ENCODE peak calls at places on chromosome 19, in five cellular contexts. O, A, I, G and R are unnamed samples.
A peak's percentile ranks its signal among the peaks of the same experiment; 100 is the strongest.

GRCh38 chr19:51421229-51422052 is 4.0 kb upstream of the SIGLEC10 start:
- DNase-seq in O (no peak), A (no peak), I (no peak), G (no peak), R (no peak)

GRCh38 chr19:41436664-41436951 is 3.1 kb downstream of the DMAC2 start:
- DNase-seq in O (no peak), A (peak; percentile 7), I (no peak), G (no peak), R (no peak)

GRCh38 chr19:56170261-56170660 is 5.5 kb upstream of the GALP start:
- DNase-seq in O (no peak), A (peak; percentile 80), I (no peak), G (peak; percentile 5), R (no peak)

GRCh38 chr19:47389150-47389556 is 30.2 kb downstream of the MEIS3 start:
- DNase-seq in O (no peak), A (no peak), I (no peak), G (no peak), R (no peak)

GRCh38 chr19:33700408-33700757 is 78.6 kb downstream of the CHST8 start:
- DNase-seq in O (no peak), A (no peak), I (no peak), G (no peak), R (no peak)

GRCh38 chr19:17205237-17206140 is 9.7 kb upstream of the USE1 start:
- DNase-seq in O (peak; percentile 60), A (peak; percentile 89), I (peak; percentile 80), G (no peak), R (no peak)

GRCh38 chr19:8460516-8461298 is 15.9 kb downstream of the HNRNPM start:
- DNase-seq in O (peak; percentile 35), A (peak; percentile 28), I (no peak), G (no peak), R (peak; percentile 37)

GRCh38 chr19:48362716-48363499 is 832 bp downstream of the TMEM143 start:
- DNase-seq in O (peak; percentile 91), A (peak; percentile 98), I (peak; percentile 94), G (peak; percentile 77), R (peak; percentile 75)

GRCh38 chr19:42088471-42089190 is 12.7 kb downstream of the ZNF574 start:
- DNase-seq in O (peak; percentile 82), A (no peak), I (no peak), G (no peak), R (peak; percentile 30)

GRCh38 chr19:49106648-49107135 is 7.5 kb upstream of the LIN7B start:
- DNase-seq in O (peak; percentile 41), A (peak; percentile 81), I (peak; percentile 87), G (no peak), R (no peak)

GRCh38 chr19:23321953-23322549 is 71.9 kb upstream of the ZNF724 start:
- DNase-seq in O (no peak), A (no peak), I (no peak), G (no peak), R (no peak)

GRCh38 chr19:36060430-36060829 is 5.7 kb downstream of the WDR62 start:
- DNase-seq in O (peak; percentile 71), A (peak; percentile 59), I (peak; percentile 51), G (peak; percentile 10), R (no peak)

GRCh38 chr19:38388310-38389100 is at the start of gene SPRED3:
- DNase-seq in O (no peak), A (no peak), I (peak; percentile 81), G (no peak), R (no peak)

GRCh38 chr19:21848706-21849105 is 12.7 kb upstream of the ZNF43 start:
- DNase-seq in O (no peak), A (no peak), I (no peak), G (no peak), R (no peak)

GRCh38 chr19:52557231-52557995 is 12.7 kb upstream of the ZNF701 start:
- DNase-seq in O (no peak), A (no peak), I (no peak), G (no peak), R (no peak)

GRCh38 chr19:42076375-42076944 is 494 bp downstream of the ZNF574 start:
- DNase-seq in O (no peak), A (peak; percentile 70), I (no peak), G (no peak), R (no peak)

GRCh38 chr19:17036640-17037039 is 10.0 kb upstream of the CPAMD8 start:
- DNase-seq in O (no peak), A (no peak), I (no peak), G (no peak), R (no peak)

GRCh38 chr19:47725759-47726401 is 12.7 kb downstream of the EHD2 start:
- DNase-seq in O (no peak), A (no peak), I (no peak), G (no peak), R (no peak)

GRCh38 chr19:11164879-11165406 is 9.4 kb upstream of the SPC24 start:
- DNase-seq in O (peak; percentile 100), A (peak; percentile 79), I (no peak), G (peak; percentile 88), R (peak; percentile 85)

GRCh38 chr19:28292822-28293500 is 920.0 kb downstream of the UQCRFS1 start:
- DNase-seq in O (no peak), A (no peak), I (no peak), G (no peak), R (no peak)
- TF ChIP-seq CTCF in O (no peak), A (no peak), I (no peak), G (no peak), R (no peak)

GRCh38 chr19:6712692-6713670 is 7.5 kb downstream of the C3 start:
- DNase-seq in O (no peak), A (no peak), I (no peak), G (no peak), R (no peak)
- TF ChIP-seq CTCF in O (no peak), A (no peak), I (no peak), G (no peak), R (no peak)

DNA sequence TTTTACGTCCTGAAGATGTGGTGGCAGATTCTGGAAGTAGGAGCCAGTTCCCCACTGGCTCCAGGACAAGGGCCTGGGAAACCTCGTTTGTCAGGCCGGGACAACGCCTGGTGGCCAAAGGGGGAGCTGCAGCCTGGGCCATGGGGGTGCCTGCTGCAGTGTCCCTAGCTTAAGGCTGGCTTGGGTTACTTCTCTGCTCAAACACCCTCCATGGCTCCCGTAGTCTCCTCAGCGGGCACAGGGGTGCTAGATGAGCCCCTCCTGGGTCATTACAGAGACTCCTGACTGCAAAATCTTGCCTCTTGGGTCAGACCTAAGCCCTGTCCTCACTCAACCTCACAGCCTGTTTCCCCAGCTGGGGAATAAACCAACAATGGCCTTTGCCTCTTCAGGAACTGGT is 14.7 kb downstream of the CILP2 start:
- DNase-seq in O (no peak), A (no peak), I (peak; percentile 92), G (no peak), R (no peak)
- TF ChIP-seq CTCF in O (peak; percentile 81), A (peak; percentile 51), I (peak; percentile 93), G (peak; percentile 73), R (peak; percentile 56)

DNA sequence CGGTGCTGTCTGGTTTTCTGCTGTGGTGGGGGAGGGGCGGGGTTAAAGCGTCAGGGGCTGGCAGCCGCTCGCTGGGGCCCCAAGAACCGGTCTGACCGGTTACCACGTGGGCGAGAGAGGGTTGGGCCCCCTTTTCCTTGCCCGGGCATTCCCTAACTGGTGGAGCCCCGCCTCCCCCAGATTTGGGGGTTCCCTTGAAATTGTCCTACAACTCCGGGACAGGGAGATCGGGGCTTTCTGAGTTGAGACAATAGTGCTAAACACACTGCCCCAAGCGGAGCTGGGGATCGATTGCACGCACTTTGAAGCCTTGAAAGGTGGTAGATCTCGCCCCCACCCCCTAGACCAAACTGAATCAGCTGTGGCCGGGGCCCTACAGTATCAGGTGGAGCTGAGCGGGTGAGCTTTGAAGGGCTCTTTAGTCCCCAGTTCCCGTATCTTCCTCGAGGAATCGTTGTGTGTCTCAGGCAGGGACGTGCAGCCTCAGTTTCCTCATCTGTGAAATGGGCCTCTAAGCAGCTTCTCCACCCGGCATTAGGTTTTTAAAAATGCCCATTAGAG is 4.8 kb downstream of the IER2 start:
- DNase-seq in O (peak; percentile 72), A (peak; percentile 88), I (peak; percentile 90), G (no peak), R (no peak)
- TF ChIP-seq CTCF in O (peak; percentile 35), A (no peak), I (peak; percentile 28), G (peak; percentile 16), R (peak; percentile 14)

DNA sequence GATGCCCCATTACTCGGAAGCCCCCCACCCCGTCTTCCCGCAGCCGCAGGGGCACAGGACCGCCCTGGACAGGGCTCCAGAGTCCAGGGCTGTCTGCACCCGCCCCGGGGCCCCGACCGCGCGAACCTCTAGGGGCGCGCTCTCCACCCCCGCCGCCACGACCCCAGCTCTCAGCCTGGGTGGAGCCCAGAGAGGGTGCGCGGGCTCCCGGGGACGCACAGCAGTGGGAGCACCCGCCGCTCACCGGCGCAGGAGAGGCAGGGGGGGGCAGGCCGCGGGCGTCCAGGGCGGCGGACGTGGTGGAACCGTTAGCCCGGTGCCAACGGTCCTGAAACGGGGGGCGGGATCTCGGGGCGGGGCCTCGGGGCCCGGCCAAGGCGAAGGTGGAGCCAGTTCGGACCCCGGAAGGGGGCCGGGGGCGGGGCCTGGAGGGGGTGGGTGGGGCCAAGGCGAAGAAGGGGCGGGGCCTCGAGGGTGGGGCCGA is at the start of gene ATP8B3:
- DNase-seq in O (no peak), A (peak; percentile 93), I (peak; percentile 76), G (no peak), R (no peak)
- TF ChIP-seq CTCF in O (peak; percentile 4), A (peak; percentile 24), I (peak; percentile 14), G (peak; percentile 22), R (peak; percentile 5)

DNA sequence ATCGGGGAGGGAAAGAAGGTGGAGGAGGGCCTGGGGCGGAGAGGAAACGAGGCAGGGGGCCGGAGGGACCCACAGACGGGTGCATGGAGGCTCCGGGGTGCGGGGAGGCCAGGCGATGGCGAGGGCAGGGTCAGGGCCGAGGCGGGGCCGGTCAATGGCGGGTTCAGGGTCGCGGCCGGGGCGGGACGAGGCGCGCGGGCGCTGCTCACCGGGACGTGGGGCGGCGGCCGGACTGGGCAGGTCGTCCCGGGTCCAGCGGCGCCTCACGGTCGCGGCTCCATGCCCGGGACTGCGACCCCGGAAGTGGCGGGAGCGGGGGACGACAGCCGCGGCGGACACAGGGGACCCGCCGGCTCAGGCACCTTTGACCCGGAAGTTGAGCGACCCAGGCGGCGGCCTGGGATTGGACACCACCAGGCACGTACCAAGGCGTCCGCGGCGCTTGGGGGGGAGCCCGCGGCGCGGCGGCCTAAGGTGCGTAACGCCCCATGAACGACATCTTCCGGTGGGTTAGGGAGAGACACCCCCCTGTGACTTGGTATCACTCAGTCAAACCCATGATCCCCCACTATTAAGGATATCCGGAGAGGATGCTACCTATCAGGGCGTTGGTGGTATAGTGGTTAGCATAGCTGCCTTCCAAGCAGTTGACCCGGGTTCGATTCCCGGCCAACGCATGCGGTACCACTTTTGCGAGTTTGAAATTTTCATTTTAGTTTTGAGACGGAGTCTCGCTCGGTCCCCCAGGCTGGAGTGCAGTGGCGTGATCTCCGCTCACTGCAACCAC is at the start of gene DPP9:
- DNase-seq in O (peak; percentile 99), A (peak; percentile 98), I (peak; percentile 99), G (peak; percentile 95), R (peak; percentile 98)
- TF ChIP-seq CTCF in O (peak; percentile 28), A (peak; percentile 46), I (no peak), G (peak; percentile 35), R (peak; percentile 8)